ENCODE peak calls at places on chromosomes 13 and 19, in six cellular contexts. A is K562, L is HepG2, I is HCT116, C is H1, B is GM12878. H is an unnamed sample. For H3K4me1, the result is how much of the 10 kb centered on the place peaks cover.

GRCh38 chr19:2888739-2889224 is 11.9 kb upstream of the ZNF57 start:
- DNase-seq in A (no peak), L (no peak), I (no peak), C (no peak), B (no peak), H (peak)

GRCh38 chr13:106230450-106230849 is 305.0 kb downstream of the EFNB2 start:
- DNase-seq in A (no peak), L (no peak), I (no peak), C (no peak), B (no peak), H (no peak)

GRCh38 chr13:105537113-105537512 is 998.3 kb downstream of the EFNB2 start:
- DNase-seq in A (no peak), L (no peak), I (no peak), C (no peak), B (no peak), H (no peak)

GRCh38 chr19:36987091-36987490 is 71.0 kb downstream of the ZNF568 start:
- DNase-seq in A (no peak), L (no peak), I (no peak), C (no peak), B (no peak), H (no peak)

GRCh38 chr19:2524840-2525723 is 49.2 kb downstream of the GADD45B start:
- DNase-seq in A (no peak), L (peak), I (peak), C (no peak), B (no peak), H (no peak)

GRCh38 chr19:862529-863304 is 3.3 kb downstream of the CFD start:
- DNase-seq in A (peak), L (no peak), I (no peak), C (peak), B (peak), H (peak)

GRCh38 chr19:15779756-15780476 is 7.5 kb upstream of the OR10H5 start:
- DNase-seq in A (no peak), L (peak), I (no peak), C (no peak), B (no peak), H (peak)

GRCh38 chr13:113814435-113814821 is 49.4 kb downstream of the GAS6 start:
- DNase-seq in A (no peak), L (no peak), I (no peak), C (no peak), B (no peak), H (no peak)

GRCh38 chr13:110683203-110683883 is 22.6 kb downstream of the CARS2 start:
- DNase-seq in A (no peak), L (peak), I (peak), C (no peak), B (no peak), H (no peak)

GRCh38 chr19:40607311-40607871 is 6.2 kb downstream of the LTBP4 start:
- DNase-seq in A (no peak), L (no peak), I (no peak), C (no peak), B (no peak), H (no peak)

GRCh38 chr19:1245884-1246816 is 2.2 kb upstream of the MIDN start:
- DNase-seq in A (no peak), L (peak), I (no peak), C (no peak), B (no peak), H (no peak)

GRCh38 chr19:28292822-28293500 is 920.0 kb downstream of the UQCRFS1 start:
- DNase-seq in A (no peak), L (no peak), I (no peak), C (no peak), B (no peak), H (peak)

GRCh38 chr19:54364775-54365257 is at the start of gene LAIR1:
- DNase-seq in A (no peak), L (no peak), I (no peak), C (no peak), B (no peak), H (no peak)

GRCh38 chr13:112911883-112912282 is 57.1 kb upstream of the MCF2L start:
- DNase-seq in A (no peak), L (no peak), I (no peak), C (no peak), B (no peak), H (no peak)

GRCh38 chr19:12610540-12611360 is at the start of the genes ZNF490 and ZNF791:
- DNase-seq in A (peak), L (peak), I (peak), C (peak), B (peak), H (peak)

GRCh38 chr19:40592170-40592569 is 9.0 kb upstream of the LTBP4 start:
- DNase-seq in A (no peak), L (peak), I (no peak), C (no peak), B (no peak), H (no peak)

GRCh38 chr13:103812558-103812957 is 746.3 kb upstream of the SLC10A2 start:
- DNase-seq in A (no peak), L (no peak), I (no peak), C (no peak), B (no peak), H (no peak)

GRCh38 chr19:31002852-31003251 is 346.4 kb downstream of the TSHZ3 start:
- DNase-seq in A (no peak), L (no peak), I (no peak), C (no peak), B (no peak), H (no peak)

GRCh38 chr19:41304706-41305483 is 5.1 kb upstream of the CCDC97 start:
- DNase-seq in A (no peak), L (no peak), I (no peak), C (no peak), B (no peak), H (no peak)

GRCh38 chr19:12665646-12666304 is 767 bp downstream of the MAN2B1 start:
- DNase-seq in A (no peak), L (no peak), I (no peak), C (no peak), B (no peak), H (no peak)

GRCh38 chr13:40496035-40496810 is 170.2 kb downstream of the FOXO1 start:
- DNase-seq in A (no peak), L (no peak), I (no peak), C (no peak), B (no peak), H (no peak)

GRCh38 chr13:42883142-42883541 is 101.8 kb downstream of the FAM216B start:
- DNase-seq in A (no peak), L (no peak), I (no peak), C (no peak), B (no peak), H (no peak)

DNA sequence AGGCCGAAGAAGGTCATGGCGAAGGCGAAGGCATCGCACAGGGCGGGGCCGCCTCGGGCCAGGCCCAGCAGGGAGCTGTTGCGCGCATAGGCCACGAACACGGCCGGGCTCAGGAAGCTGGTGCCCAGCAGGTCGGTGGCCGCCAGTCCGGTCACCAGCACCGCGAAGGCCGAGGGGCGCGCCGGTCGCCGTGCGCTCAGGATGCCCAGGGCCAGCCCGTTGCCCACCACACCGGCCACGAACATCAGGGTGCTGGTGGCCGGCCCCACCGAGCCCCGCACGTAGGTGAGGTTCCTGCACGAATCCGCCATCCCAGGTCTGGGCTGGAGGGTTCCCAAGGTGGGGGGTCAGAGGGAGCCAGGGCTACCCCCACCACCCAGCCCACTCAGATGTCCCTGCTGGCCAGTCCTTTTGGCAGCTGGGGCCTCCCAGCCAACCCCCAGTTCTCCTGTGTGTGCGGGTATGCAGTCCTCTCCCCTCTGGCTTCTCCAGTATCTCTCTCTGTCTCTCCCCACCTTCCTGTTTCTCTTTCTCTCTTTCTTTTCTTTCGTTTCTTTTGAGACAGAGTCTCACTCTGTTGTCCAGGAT is 880 bp downstream of the PTGIR start:
- DNase-seq in A (no peak), L (no peak), I (no peak), C (no peak), B (no peak), H (no peak)
- H3K4me1 ChIP-seq in A (under half), L (under half), I (under half), C (under half), B (under half), H (under half)

GRCh38 chr19:13979224-13979623 is 26.9 kb downstream of the RFX1 start:
- DNase-seq in A (no peak), L (no peak), I (no peak), C (no peak), B (no peak), H (no peak)
- H3K4me3 ChIP-seq in A (no peak), L (no peak), I (no peak), C (peak), B (no peak), H (peak)

DNA sequence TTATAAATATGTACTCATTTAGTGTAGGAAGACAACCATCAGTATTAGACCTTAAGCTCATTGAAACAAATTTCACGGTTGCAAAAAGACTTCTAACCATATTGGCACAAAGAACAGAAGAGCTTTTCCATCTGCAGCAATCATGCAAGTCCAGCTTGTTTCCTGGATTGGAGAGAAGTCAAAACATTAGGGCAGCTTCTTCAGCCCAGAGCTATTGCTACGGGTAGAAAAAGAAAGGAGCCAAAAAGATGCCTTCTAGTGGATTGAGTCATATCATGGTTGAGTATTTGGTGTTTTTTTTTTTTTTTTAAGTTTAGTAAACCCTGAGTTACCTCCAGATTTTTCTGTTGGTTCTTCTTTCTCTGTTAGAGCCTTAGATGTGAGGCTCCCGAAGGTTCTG is 99.8 kb downstream of the WDFY2 start:
- DNase-seq in A (no peak), L (no peak), I (no peak), C (no peak), B (no peak), H (no peak)
- TF ChIP-seq ZNF274 in A (no peak), L (no peak), I (no peak), C (no peak), B (no peak), H (no peak)

GRCh38 chr13:46327256-46327655 is 59.8 kb downstream of the RUBCNL start:
- DNase-seq in A (no peak), L (no peak), I (no peak), C (no peak), B (no peak), H (no peak)

GRCh38 chr13:46324976-46325375 is 62.1 kb downstream of the RUBCNL start:
- DNase-seq in A (no peak), L (no peak), I (no peak), C (no peak), B (no peak), H (no peak)

GRCh38 chr13:46317120-46317519 is 69.9 kb downstream of the RUBCNL start:
- DNase-seq in A (no peak), L (no peak), I (no peak), C (no peak), B (no peak), H (no peak)

DNA sequence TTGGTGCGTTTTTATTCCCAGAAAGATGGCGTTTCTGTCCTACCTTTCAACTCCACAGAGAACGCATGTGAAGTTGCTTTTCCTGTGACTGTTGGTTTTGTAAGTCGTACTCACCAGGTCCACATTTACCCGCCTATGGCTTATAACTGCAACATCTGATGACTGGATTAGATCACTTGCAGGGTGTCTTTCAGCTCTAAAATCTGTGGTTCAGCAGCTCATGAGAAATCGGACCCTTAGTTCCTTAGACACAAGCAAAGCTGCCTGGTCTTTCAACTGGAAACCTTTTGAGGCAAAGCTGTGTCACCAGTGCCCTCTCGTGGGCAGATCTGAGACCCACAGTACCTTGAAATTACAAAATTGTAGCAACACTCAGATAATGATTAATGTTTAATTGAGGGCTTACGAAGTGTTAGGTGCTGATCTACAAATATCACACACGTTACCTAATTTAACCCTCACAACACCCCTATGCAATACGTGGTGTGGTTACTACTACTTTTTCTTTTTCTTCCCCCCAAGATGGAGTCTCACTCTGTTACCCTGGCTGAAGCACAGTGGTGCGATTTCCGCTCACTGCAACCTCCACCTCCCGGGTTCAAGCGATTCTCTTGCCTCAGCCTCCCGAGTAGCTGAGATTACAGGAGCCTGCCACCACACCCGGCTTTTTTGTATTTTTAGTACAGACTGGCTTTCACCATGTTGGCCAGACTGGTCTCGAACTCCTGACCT is 65.4 kb downstream of the RUBCNL start:
- DNase-seq in A (peak), L (peak), I (peak), C (peak), B (peak), H (peak)
- H3K4me1 ChIP-seq in A (under half), L (under half), I (under half), C (under half), B (under half), H (under half)

GRCh38 chr19:50728084-50728737 is 5.0 kb downstream of the CLEC11A start:
- DNase-seq in A (peak), L (peak), I (no peak), C (peak), B (no peak), H (peak)
- H3K4me3 ChIP-seq in A (no peak), L (no peak), I (no peak), C (peak), B (no peak), H (peak)

GRCh38 chr19:18289471-18290066 is 8.1 kb upstream of the JUND start:
- DNase-seq in A (no peak), L (no peak), I (no peak), C (no peak), B (no peak), H (no peak)

GRCh38 chr19:18286973-18287635 is 5.7 kb upstream of the JUND start:
- DNase-seq in A (no peak), L (no peak), I (no peak), C (no peak), B (no peak), H (no peak)

GRCh38 chr19:18290250-18291018 is 9.0 kb upstream of the JUND start:
- DNase-seq in A (peak), L (no peak), I (no peak), C (no peak), B (peak), H (no peak)

GRCh38 chr19:18291019-18291524 is 9.7 kb upstream of the JUND start:
- DNase-seq in A (no peak), L (no peak), I (no peak), C (no peak), B (no peak), H (no peak)

DNA sequence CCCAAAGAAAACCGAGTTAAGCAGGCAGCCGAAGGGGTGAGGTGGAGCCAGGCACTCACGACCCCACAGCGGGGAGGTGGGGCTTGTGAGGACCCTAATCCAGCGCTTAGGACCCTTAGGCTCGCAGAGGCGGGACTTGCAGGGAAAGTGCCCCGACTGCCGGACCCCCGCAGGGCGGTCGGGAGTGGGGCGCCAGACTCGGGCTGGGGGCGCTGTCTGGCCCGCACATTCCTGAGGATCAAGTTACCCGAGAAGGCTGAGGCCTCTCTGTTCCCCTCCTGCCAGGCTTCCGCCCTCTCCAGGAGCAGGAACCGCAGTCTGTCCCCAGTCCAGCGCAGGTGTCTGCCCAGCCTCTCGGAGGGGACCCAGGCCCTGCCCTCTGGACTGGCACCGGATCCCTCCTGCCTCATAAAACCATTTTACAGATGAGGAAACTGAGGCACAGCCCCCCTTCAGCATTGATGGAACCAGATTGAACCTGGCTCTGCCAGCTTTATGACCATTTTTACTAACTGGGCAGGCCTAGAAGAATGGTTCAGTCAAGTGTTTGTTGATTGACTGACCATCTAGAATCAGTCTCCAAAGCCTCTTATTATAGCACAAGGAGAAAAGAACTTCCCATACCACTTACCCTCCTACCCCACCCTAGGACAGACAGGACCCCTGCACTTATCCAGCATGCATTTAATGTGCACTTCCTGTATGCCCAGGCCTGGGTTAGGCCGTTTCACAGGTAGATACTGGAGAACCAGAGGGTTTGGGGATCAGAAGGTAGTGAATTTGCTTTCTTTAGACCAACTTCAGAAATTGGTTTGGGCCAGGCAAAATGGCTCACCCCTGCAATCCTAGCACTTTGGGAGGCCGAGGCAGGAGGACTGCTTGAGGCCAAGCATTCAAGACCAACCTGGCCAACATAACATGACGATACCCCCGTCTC is 6.7 kb upstream of the JUND start:
- DNase-seq in A (no peak), L (no peak), I (no peak), C (peak), B (no peak), H (no peak)
- TF ChIP-seq ZNF274 in A (no peak), L (no peak), I (no peak), C (no peak), B (no peak), H (no peak)

GRCh38 chr19:44332145-44332544 is 24.3 kb downstream of the ZNF112 start:
- DNase-seq in A (no peak), L (no peak), I (no peak), C (no peak), B (no peak), H (no peak)
- H3K4me1 ChIP-seq in A (under half), L (under half), I (under half), C (under half), B (under half), H (under half)

H was measured in NT2/D1.